ENCODE peak calls at places on chromosomes 11 and 22, in five cellular contexts. F, W, S, U and Y are unnamed samples.

GRCh38 chr11:61480261-61480660 is 28.3 kb upstream of the LRRC10B start:
- DNase-seq in F (no peak), W (no peak), S (no peak), U (no peak), Y (no peak)

GRCh38 chr11:121473064-121473777 is 20.5 kb upstream of the SORL1-AS1 start:
- DNase-seq in F (no peak), W (no peak), S (no peak), U (peak; percentile 68), Y (no peak)

GRCh38 chr22:25206998-25207397 is 7.3 kb downstream of the CRYBB3 start:
- DNase-seq in F (no peak), W (no peak), S (no peak), U (no peak), Y (no peak)

GRCh38 chr11:68163691-68164090 is 42.5 kb upstream of the CHKA start:
- DNase-seq in F (no peak), W (no peak), S (no peak), U (no peak), Y (no peak)

GRCh38 chr11:115238086-115238485 is 266.1 kb downstream of the CADM1 start:
- DNase-seq in F (no peak), W (no peak), S (no peak), U (no peak), Y (no peak)

GRCh38 chr11:114059278-114059983 is at the start of gene ZBTB16:
- DNase-seq in F (peak; percentile 92), W (peak; percentile 95), S (peak; percentile 92), U (peak; percentile 37), Y (no peak)

GRCh38 chr11:14112721-14113120 is 150.2 kb downstream of the SPON1 start:
- DNase-seq in F (no peak), W (no peak), S (no peak), U (no peak), Y (no peak)

GRCh38 chr11:105298174-105298573 is 158.6 kb upstream of the CARD18 start:
- DNase-seq in F (no peak), W (peak; percentile 27), S (no peak), U (no peak), Y (no peak)

GRCh38 chr11:70153133-70153727 is 49.9 kb upstream of the FADD start:
- DNase-seq in F (no peak), W (no peak), S (no peak), U (peak; percentile 30), Y (no peak)

GRCh38 chr11:17852246-17852645 is 117.7 kb downstream of the KCNC1 start:
- DNase-seq in F (no peak), W (no peak), S (no peak), U (no peak), Y (no peak)

GRCh38 chr22:38316340-38317236 is 645 bp downstream of the CSNK1E start:
- DNase-seq in F (peak; percentile 75), W (peak; percentile 70), S (peak; percentile 76), U (peak; percentile 84), Y (no peak)

GRCh38 chr22:35191412-35191811 is 65.9 kb upstream of the HMGXB4 start:
- DNase-seq in F (no peak), W (no peak), S (no peak), U (peak; percentile 7), Y (peak; percentile 41)

GRCh38 chr11:123616505-123617198 is 37.8 kb downstream of the SCN3B start:
- DNase-seq in F (peak; percentile 78), W (no peak), S (peak; percentile 95), U (peak; percentile 96), Y (no peak)

GRCh38 chr11:69867076-69868002 is 48.1 kb upstream of the FGF3 start:
- DNase-seq in F (no peak), W (no peak), S (peak; percentile 40), U (peak; percentile 41), Y (no peak)

GRCh38 chr11:96413408-96413807 is 23.6 kb downstream of the JRKL start:
- DNase-seq in F (no peak), W (no peak), S (no peak), U (no peak), Y (no peak)

GRCh38 chr11:130246270-130246669 is 68.4 kb downstream of the ZBTB44 start:
- DNase-seq in F (no peak), W (no peak), S (no peak), U (no peak), Y (no peak)

GRCh38 chr11:70705930-70706329 is 307.6 kb downstream of the CTTN start:
- DNase-seq in F (no peak), W (no peak), S (no peak), U (no peak), Y (no peak)

GRCh38 chr22:42800731-42801536 is 56.1 kb downstream of the ARFGAP3 start:
- DNase-seq in F (no peak), W (no peak), S (no peak), U (no peak), Y (no peak)

GRCh38 chr11:74702383-74703007 is 28.7 kb downstream of the CHRDL2 start:
- DNase-seq in F (peak; percentile 54), W (peak; percentile 84), S (peak; percentile 64), U (peak; percentile 75), Y (no peak)

GRCh38 chr22:30047364-30047738 is 32.9 kb upstream of the HORMAD2 start:
- DNase-seq in F (no peak), W (no peak), S (no peak), U (no peak), Y (no peak)

GRCh38 chr22:29022101-29022817 is 39.4 kb downstream of the C22orf31 start:
- DNase-seq in F (no peak), W (no peak), S (no peak), U (no peak), Y (peak; percentile 76)

GRCh38 chr11:8291421-8292350 is 28.0 kb upstream of the LMO1 start:
- DNase-seq in F (no peak), W (peak; percentile 1), S (no peak), U (no peak), Y (no peak)

GRCh38 chr11:96088914-96089313 is 165.0 kb upstream of the MTMR2 start:
- DNase-seq in F (no peak), W (no peak), S (no peak), U (no peak), Y (no peak)

GRCh38 chr11:1458340-1459218 is 28.0 kb downstream of the MOB2 start:
- DNase-seq in F (peak; percentile 45), W (peak; percentile 70), S (peak; percentile 64), U (peak; percentile 50), Y (no peak)

GRCh38 chr11:975824-976223 is 50.2 kb downstream of the AP2A2 start:
- DNase-seq in F (no peak), W (peak; percentile 78), S (no peak), U (peak; percentile 63), Y (no peak)

GRCh38 chr11:43367382-43368178 is 8.9 kb downstream of the TTC17 start:
- DNase-seq in F (no peak), W (no peak), S (no peak), U (peak; percentile 3), Y (no peak)

GRCh38 chr11:59187587-59187986 is 15.7 kb downstream of the DTX4 start:
- DNase-seq in F (peak; percentile 65), W (no peak), S (peak; percentile 56), U (peak; percentile 52), Y (no peak)

GRCh38 chr11:126391286-126391954 is 35.9 kb downstream of the ST3GAL4 start:
- DNase-seq in F (no peak), W (no peak), S (peak; percentile 32), U (no peak), Y (no peak)

GRCh38 chr11:60764879-60765278 is 8.2 kb downstream of the MS4A15 start:
- DNase-seq in F (no peak), W (no peak), S (no peak), U (no peak), Y (no peak)

GRCh38 chr22:23180301-23180892 is at the start of gene BCR:
- DNase-seq in F (peak; percentile 76), W (peak; percentile 87), S (peak; percentile 74), U (peak; percentile 88), Y (no peak)

GRCh38 chr11:62811659-62812058 is 6.4 kb upstream of the NXF1 start:
- DNase-seq in F (no peak), W (no peak), S (no peak), U (no peak), Y (no peak)

GRCh38 chr11:12280199-12280837 is 97.1 kb upstream of the PARVA start:
- DNase-seq in F (no peak), W (peak; percentile 14), S (no peak), U (no peak), Y (no peak)

GRCh38 chr11:120343429-120343828 is 7.2 kb downstream of the ARHGEF12 start:
- DNase-seq in F (no peak), W (no peak), S (no peak), U (no peak), Y (no peak)

GRCh38 chr22:49402169-49402568 is 425.5 kb downstream of the BRD1 start:
- DNase-seq in F (no peak), W (no peak), S (no peak), U (no peak), Y (no peak)

GRCh38 chr11:73321342-73322110 is 13.4 kb downstream of the ARHGEF17 start:
- DNase-seq in F (peak; percentile 81), W (no peak), S (peak; percentile 52), U (peak; percentile 61), Y (no peak)

GRCh38 chr22:38246692-38247091 is 26.1 kb downstream of the TMEM184B start:
- DNase-seq in F (peak; percentile 64), W (no peak), S (no peak), U (no peak), Y (no peak)

GRCh38 chr11:128351168-128351567 is 236.2 kb downstream of the ETS1 start:
- DNase-seq in F (no peak), W (no peak), S (no peak), U (no peak), Y (no peak)

GRCh38 chr22:25095869-25096268 is 103.8 kb upstream of the CRYBB3 start:
- DNase-seq in F (no peak), W (no peak), S (no peak), U (no peak), Y (no peak)

GRCh38 chr11:78418584-78419211 is 1.1 kb upstream of the GAB2 start:
- DNase-seq in F (no peak), W (no peak), S (no peak), U (peak; percentile 32), Y (no peak)
- H3K4me3 ChIP-seq in F (peak overlapping the region; percentile 72), W (peak overlapping the region; percentile 67), S (no peak overlapping the region), U (peak overlapping the region; percentile 82), Y (peak overlapping the region; percentile 73)

GRCh38 chr11:46026616-46027293 is 94.5 kb downstream of the PHF21A start:
- DNase-seq in F (no peak), W (no peak), S (no peak), U (peak; percentile 68), Y (no peak)
- H3K4me3 ChIP-seq in F (no peak overlapping the region), W (no peak overlapping the region), S (no peak overlapping the region), U (no peak overlapping the region), Y (no peak overlapping the region)

GRCh38 chr11:5625281-5625680 is 480 bp downstream of the TRIM34 start:
- DNase-seq in F (no peak), W (no peak), S (no peak), U (peak; percentile 13), Y (no peak)
- H3K4me3 ChIP-seq in F (peak overlapping the region; percentile 69), W (peak overlapping the region; percentile 40), S (peak overlapping the region; percentile 52), U (peak overlapping the region; percentile 95), Y (peak overlapping the region; percentile 67)

GRCh38 chr11:65539401-65540289 is 14.8 kb downstream of the SCYL1 start:
- DNase-seq in F (no peak), W (peak; percentile 53), S (peak; percentile 34), U (no peak), Y (no peak)

GRCh38 chr11:65537620-65538231 is 12.8 kb downstream of the SCYL1 start:
- DNase-seq in F (no peak), W (no peak), S (peak; percentile 41), U (peak; percentile 27), Y (no peak)

GRCh38 chr11:65538915-65539374 is 14.1 kb downstream of the SCYL1 start:
- DNase-seq in F (no peak), W (peak; percentile 85), S (peak; percentile 35), U (peak; percentile 18), Y (no peak)

GRCh38 chr11:65537296-65537597 is 12.4 kb downstream of the SCYL1 start:
- DNase-seq in F (no peak), W (no peak), S (no peak), U (no peak), Y (no peak)

GRCh38 chr11:65538232-65538914 is 13.5 kb downstream of the SCYL1 start:
- DNase-seq in F (no peak), W (no peak), S (peak; percentile 39), U (peak; percentile 28), Y (no peak)
- H3K4me3 ChIP-seq in F (no peak overlapping the region), W (peak overlapping the region; percentile 48), S (no peak overlapping the region), U (no peak overlapping the region), Y (no peak overlapping the region)